ENCODE peak calls at places on chromosomes 16 and 17, in six cellular contexts. Z is IMR-90, H is H9, M is neuronal stem cell, Q is mesenchymal stem cell, A is H1. J is an unnamed sample.

GRCh38 chr16:1691956-1692355 is 13.9 kb downstream of the JPT2 start:
- DNase-seq in Z (peak), H (no peak), M (no peak), Q (peak), A (no peak), J (peak)

GRCh38 chr17:21467739-21468490 is 91.8 kb downstream of the KCNJ12 start:
- DNase-seq in Z (no peak), H (no peak), M (no peak), Q (no peak), A (no peak), J (no peak)

GRCh38 chr16:57532251-57532625 is 4.1 kb downstream of the CCDC102A start:
- DNase-seq in Z (no peak), H (no peak), M (no peak), Q (no peak), A (peak), J (no peak)

GRCh38 chr17:75693500-75694481 is 26.7 kb downstream of the SAP30BP start:
- DNase-seq in Z (peak), H (peak), M (peak), Q (peak), A (no peak), J (no peak)

GRCh38 chr16:69105501-69106361 is at the start of gene HAS3:
- DNase-seq in Z (peak), H (peak), M (peak), Q (peak), A (peak), J (peak)

GRCh38 chr16:74667215-74667765 is 613 bp upstream of the RFWD3 start:
- DNase-seq in Z (peak), H (peak), M (peak), Q (peak), A (peak), J (no peak)

GRCh38 chr16:84737658-84738057 is 37.9 kb downstream of the USP10 start:
- DNase-seq in Z (no peak), H (no peak), M (no peak), Q (no peak), A (no peak), J (no peak)

GRCh38 chr17:29390856-29391631 is 881 bp downstream of the TAOK1 start:
- DNase-seq in Z (peak), H (peak), M (no peak), Q (peak), A (peak), J (no peak)

GRCh38 chr16:73125860-73126259 is 77.9 kb upstream of the ZFHX3 start:
- DNase-seq in Z (peak), H (no peak), M (no peak), Q (peak), A (no peak), J (peak)

GRCh38 chr17:40362696-40363479 is 1.6 kb downstream of the GJD3 start:
- DNase-seq in Z (peak), H (peak), M (peak), Q (peak), A (peak), J (peak)

GRCh38 chr17:36152639-36153120 is 23.8 kb downstream of the TBC1D3B start:
- DNase-seq in Z (no peak), H (no peak), M (no peak), Q (no peak), A (no peak), J (no peak)

GRCh38 chr17:39181303-39181702 is 15.3 kb upstream of the ARL5C start:
- DNase-seq in Z (no peak), H (no peak), M (no peak), Q (no peak), A (no peak), J (no peak)

GRCh38 chr16:57383276-57384247 is 11.3 kb downstream of the CX3CL1 start:
- DNase-seq in Z (peak), H (no peak), M (no peak), Q (peak), A (no peak), J (no peak)

GRCh38 chr17:2705263-2705662 is 6.3 kb downstream of the CLUH start:
- DNase-seq in Z (peak), H (no peak), M (no peak), Q (peak), A (no peak), J (no peak)

GRCh38 chr16:27324851-27325301 is 11.1 kb downstream of the IL4R start:
- DNase-seq in Z (no peak), H (peak), M (no peak), Q (no peak), A (peak), J (no peak)

GRCh38 chr16:78437352-78437968 is 338.0 kb downstream of the WWOX start:
- DNase-seq in Z (peak), H (no peak), M (peak), Q (peak), A (peak), J (peak)

GRCh38 chr16:57578521-57579360 is 36.3 kb downstream of the ADGRG5 start:
- DNase-seq in Z (no peak), H (peak), M (no peak), Q (no peak), A (no peak), J (no peak)

GRCh38 chr16:9091867-9092281 is 430 bp downstream of the HAPSTR1 start:
- DNase-seq in Z (no peak), H (no peak), M (peak), Q (peak), A (peak), J (peak)

GRCh38 chr17:71438631-71439146 is 682.1 kb upstream of the SOX9 start:
- DNase-seq in Z (peak), H (no peak), M (no peak), Q (peak), A (no peak), J (no peak)

GRCh38 chr16:67931712-67932461 is at the start of gene CTRL:
- DNase-seq in Z (no peak), H (no peak), M (no peak), Q (no peak), A (no peak), J (peak)

GRCh38 chr16:70751593-70751992 is 49.4 kb downstream of the VAC14 start:
- DNase-seq in Z (no peak), H (no peak), M (no peak), Q (no peak), A (no peak), J (no peak)

GRCh38 chr17:27836651-27837050 is 36.3 kb upstream of the NOS2 start:
- DNase-seq in Z (no peak), H (no peak), M (no peak), Q (no peak), A (no peak), J (no peak)

GRCh38 chr17:81160306-81160705 is 5.0 kb upstream of the PVALEF start:
- DNase-seq in Z (no peak), H (no peak), M (no peak), Q (no peak), A (no peak), J (no peak)

GRCh38 chr17:6831662-6832263 is at the start of gene TEKT1:
- DNase-seq in Z (peak), H (peak), M (peak), Q (peak), A (peak), J (peak)

GRCh38 chr16:85173981-85174751 is 61.9 kb upstream of the CIBAR2 start:
- DNase-seq in Z (peak), H (no peak), M (no peak), Q (peak), A (no peak), J (peak)

GRCh38 chr16:75203667-75204409 is 3.1 kb downstream of the CTRB2 start:
- DNase-seq in Z (no peak), H (no peak), M (no peak), Q (no peak), A (no peak), J (no peak)

GRCh38 chr16:54171855-54172537 is 114.6 kb downstream of the IRX3 start:
- DNase-seq in Z (peak), H (no peak), M (no peak), Q (peak), A (no peak), J (peak)

GRCh38 chr17:73184133-73184993 is 8.5 kb upstream of the COG1 start:
- DNase-seq in Z (no peak), H (no peak), M (no peak), Q (no peak), A (no peak), J (no peak)

GRCh38 chr16:7792346-7792745 is 459.7 kb downstream of the RBFOX1 start:
- DNase-seq in Z (no peak), H (no peak), M (no peak), Q (no peak), A (no peak), J (no peak)

GRCh38 chr17:73831699-73832098 is 187.5 kb upstream of the SDK2 start:
- DNase-seq in Z (no peak), H (no peak), M (no peak), Q (no peak), A (no peak), J (no peak)

GRCh38 chr16:1309888-1310831 is 724 bp downstream of the UBE2I start:
- DNase-seq in Z (peak), H (no peak), M (no peak), Q (peak), A (no peak), J (no peak)

GRCh38 chr17:12116143-12116542 is 95.5 kb downstream of the MAP2K4 start:
- DNase-seq in Z (peak), H (no peak), M (no peak), Q (no peak), A (no peak), J (no peak)

GRCh38 chr16:27273670-27274522 is 5.3 kb upstream of the NSMCE1 start:
- DNase-seq in Z (peak), H (no peak), M (no peak), Q (peak), A (peak), J (no peak)

GRCh38 chr16:89056592-89056991 is 37.1 kb upstream of the ACSF3 start:
- DNase-seq in Z (no peak), H (no peak), M (no peak), Q (no peak), A (no peak), J (no peak)

GRCh38 chr16:75219088-75219487 is 300 bp downstream of the CTRB1 start:
- DNase-seq in Z (no peak), H (no peak), M (no peak), Q (no peak), A (no peak), J (no peak)

GRCh38 chr16:89224665-89225064 is 7.2 kb downstream of the ZNF778 start:
- DNase-seq in Z (no peak), H (no peak), M (no peak), Q (no peak), A (no peak), J (no peak)

GRCh38 chr17:5416886-5417285 is 2.6 kb downstream of the NUP88 start:
- DNase-seq in Z (no peak), H (no peak), M (no peak), Q (no peak), A (no peak), J (no peak)

GRCh38 chr16:71622088-71622487 is 3.9 kb upstream of the MARVELD3 start:
- DNase-seq in Z (no peak), H (no peak), M (no peak), Q (no peak), A (no peak), J (no peak)

GRCh38 chr17:9054146-9054545 is 32.8 kb downstream of the NTN1 start:
- DNase-seq in Z (no peak), H (peak), M (no peak), Q (no peak), A (peak), J (peak)
- H2AFZ ChIP-seq in Z (no peak), H (no peak), M (peak), Q (no peak), A (no peak), J (no peak)

GRCh38 chr17:45846223-45846622 is 1.5 kb downstream of the SPPL2C start:
- DNase-seq in Z (no peak), H (no peak), M (no peak), Q (no peak), A (no peak), J (no peak)
- H3K23ac ChIP-seq in Z (no peak), H (no peak), M (peak), Q (no peak), A (no peak), J (no peak)

GRCh38 chr16:12672986-12673385 is 130.7 kb downstream of the CPPED1 start:
- DNase-seq in Z (no peak), H (no peak), M (no peak), Q (no peak), A (no peak), J (no peak)
- H3K18ac ChIP-seq in Z (no peak), H (no peak), M (no peak), Q (no peak), A (no peak), J (no peak)

DNA sequence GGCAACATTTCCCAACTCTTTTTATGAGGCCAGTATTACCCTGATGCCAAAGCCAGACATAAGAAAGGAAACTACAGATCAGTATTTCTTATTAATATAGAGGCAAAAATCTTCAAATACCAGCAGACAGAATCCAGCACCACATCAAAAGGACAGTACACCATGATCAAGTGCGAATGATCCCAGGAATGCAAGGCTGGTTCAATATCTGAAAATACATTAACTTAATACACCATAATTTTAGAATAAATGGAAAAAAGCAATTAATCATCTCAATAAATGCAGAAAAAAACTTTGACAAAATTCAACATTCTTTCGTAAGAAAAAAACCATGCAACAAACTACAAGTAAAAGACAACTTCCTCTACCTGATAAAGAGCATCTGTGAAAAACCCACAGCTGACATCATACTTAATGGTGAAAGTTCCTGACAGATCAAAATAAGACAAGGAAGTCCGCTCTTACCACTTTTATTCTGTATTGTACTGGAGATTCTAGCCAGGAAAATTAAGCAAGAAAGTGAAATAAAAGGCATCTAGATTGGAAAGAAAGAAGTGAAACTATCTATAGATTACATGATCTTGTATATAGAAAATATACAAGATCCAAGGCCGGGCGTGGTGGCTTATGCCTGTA is 26.3 kb upstream of the MAPK3 start:
- DNase-seq in Z (no peak), H (no peak), M (no peak), Q (no peak), A (no peak), J (no peak)
- H2AFZ ChIP-seq in Z (no peak), H (no peak), M (no peak), Q (no peak), A (no peak), J (no peak)

GRCh38 chr16:29813644-29814562 is 1.9 kb downstream of the PRRT2 start:
- DNase-seq in Z (no peak), H (no peak), M (no peak), Q (no peak), A (no peak), J (no peak)
- H3K23ac ChIP-seq in Z (no peak), H (no peak), M (peak), Q (no peak), A (no peak), J (no peak)

DNA sequence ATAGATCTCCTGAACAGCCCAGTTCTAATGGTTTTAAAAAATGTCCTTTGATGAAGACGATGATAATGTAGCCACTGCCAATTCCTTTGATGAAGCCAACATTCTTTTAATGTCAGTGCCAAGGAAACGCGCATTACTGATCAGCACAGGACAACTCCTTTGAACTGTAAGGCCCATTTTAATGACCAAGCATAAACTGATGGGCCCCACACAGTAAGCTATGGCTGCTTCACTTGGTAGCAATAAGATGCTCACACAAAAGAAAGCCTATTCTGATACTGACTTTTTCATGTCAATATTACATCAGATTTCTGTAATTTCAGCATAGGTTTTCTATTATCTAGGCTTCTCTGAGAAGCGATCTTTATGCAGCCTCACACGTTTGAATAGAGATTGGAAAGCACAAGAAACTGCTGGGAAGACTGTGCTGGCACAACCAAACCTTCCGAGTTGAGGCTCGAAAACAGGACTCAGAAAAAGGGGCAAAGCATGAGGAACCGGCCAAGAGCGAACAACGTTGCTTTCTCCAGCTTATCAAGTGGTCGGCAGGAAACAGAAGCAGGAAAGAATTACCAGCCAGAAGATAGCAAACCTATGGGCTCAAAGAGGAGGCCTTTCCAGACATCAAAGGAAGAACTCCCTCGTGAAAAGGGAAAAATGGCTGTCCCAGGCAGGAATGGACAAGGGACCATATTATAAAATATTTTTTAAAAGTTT is 19.4 kb downstream of the ERN1 start:
- DNase-seq in Z (no peak), H (peak), M (no peak), Q (no peak), A (no peak), J (no peak)
- H3K18ac ChIP-seq in Z (no peak), H (no peak), M (no peak), Q (no peak), A (no peak), J (no peak)

GRCh38 chr17:41580244-41580575 is 6.5 kb downstream of the KRT14 start:
- DNase-seq in Z (no peak), H (no peak), M (no peak), Q (no peak), A (no peak), J (peak)
- H2AFZ ChIP-seq in Z (no peak), H (no peak), M (peak), Q (no peak), A (no peak), J (no peak)

GRCh38 chr17:77641718-77642117 is 316.8 kb upstream of the TNRC6C start:
- DNase-seq in Z (no peak), H (no peak), M (no peak), Q (no peak), A (no peak), J (no peak)

GRCh38 chr17:77644981-77645380 is 313.5 kb upstream of the TNRC6C start:
- DNase-seq in Z (no peak), H (peak), M (no peak), Q (no peak), A (no peak), J (no peak)

GRCh38 chr17:77645441-77646430 is 312.8 kb upstream of the TNRC6C start:
- DNase-seq in Z (no peak), H (peak), M (no peak), Q (no peak), A (no peak), J (no peak)

GRCh38 chr17:77647531-77647930 is 311.0 kb upstream of the TNRC6C start:
- DNase-seq in Z (no peak), H (peak), M (no peak), Q (no peak), A (no peak), J (no peak)

DNA sequence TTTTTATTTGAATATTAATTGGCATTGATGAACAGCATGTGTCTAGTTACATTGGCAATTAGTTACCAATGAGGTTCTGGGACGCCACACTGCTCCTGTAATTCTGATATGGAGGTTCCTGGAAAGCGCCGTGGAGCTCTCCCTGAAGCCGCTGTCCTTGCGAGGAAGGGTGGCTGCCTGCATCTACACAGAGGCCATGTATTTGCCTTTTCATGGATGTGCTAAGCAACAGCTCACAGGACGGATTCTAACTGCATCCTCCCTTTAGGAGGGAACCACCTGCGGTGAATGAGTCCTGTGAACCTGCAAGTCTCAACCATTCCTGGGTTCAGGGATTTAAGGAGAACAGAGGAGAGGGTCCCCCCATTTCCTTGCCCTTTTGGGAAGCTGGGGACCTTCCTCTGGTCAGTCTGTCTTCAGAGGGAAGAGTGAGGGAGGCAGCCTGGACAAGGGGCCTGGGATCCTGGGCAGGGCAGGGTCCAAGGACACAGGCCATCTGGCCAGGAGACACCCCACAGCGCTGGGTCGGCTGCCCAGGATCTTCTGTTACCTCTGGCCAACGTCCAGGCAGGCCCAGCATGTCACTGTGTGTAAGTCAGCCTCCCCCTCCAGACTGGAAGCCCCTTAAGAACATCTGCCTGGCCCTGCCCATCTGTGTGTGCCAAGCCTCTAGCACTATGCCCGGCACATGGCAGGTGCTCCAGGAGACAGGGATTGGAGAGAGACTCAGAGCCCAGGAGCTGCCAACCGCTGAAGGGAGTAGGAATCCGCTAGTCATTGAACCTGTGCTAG is 314.1 kb upstream of the TNRC6C start:
- DNase-seq in Z (no peak), H (peak), M (no peak), Q (no peak), A (no peak), J (no peak)
- H3K23ac ChIP-seq in Z (no peak), H (no peak), M (no peak), Q (no peak), A (no peak), J (no peak)

J was measured in trophoblast cell.